ENCODE peak calls at places on chromosomes 3 and 15, in eight cellular contexts. K is mesendoderm; B is pons; Y is activated naive CD4-positive, alpha-beta T cell treated with anti-CD3 and anti-CD28 coated beads, Interleukin-2, amount 50 U/mL, for 16 hours; X is tibial artery; M is T-helper 2 cell; A is activated CD4-positive, alpha-beta T cell treated with anti-CD3 and anti-CD28 coated beads, Interleukin-2, amount 50 U/mL, for 24 hours; U is dorsolateral prefrontal cortex. C is an unnamed sample.

GRCh38 chr3:4524423-4524769 is 31.2 kb downstream of the ITPR1 start:
- DNase-seq in K (no peak), B (no peak), Y (no peak), X (no peak), M (no peak), A (no peak), U (no peak), C (no peak)

GRCh38 chr15:80920271-80920699 is 69.3 kb downstream of the MESD start:
- DNase-seq in K (no peak), B (no peak), Y (no peak), X (no peak), M (no peak), A (no peak), U (no peak), C (no peak)

GRCh38 chr3:284316-284715 is 87.8 kb downstream of the CHL1 start:
- DNase-seq in K (no peak), B (no peak), Y (no peak), X (no peak), M (no peak), A (no peak), U (no peak), C (no peak)

GRCh38 chr3:63912768-63913588 is 795 bp upstream of the SCAANT1 start:
- DNase-seq in K (peak; percentile 70), B (peak; percentile 30), Y (peak; percentile 56), X (peak; percentile 48), M (peak; percentile 46), A (peak; percentile 35), U (no peak), C (no peak)

GRCh38 chr3:78066287-78066686 is 1026.4 kb downstream of the ROBO2 start:
- DNase-seq in K (no peak), B (no peak), Y (no peak), X (no peak), M (no peak), A (no peak), U (no peak), C (no peak)

GRCh38 chr3:31466016-31466415 is 66.7 kb upstream of the STT3B start:
- DNase-seq in K (no peak), B (no peak), Y (no peak), X (no peak), M (no peak), A (no peak), U (no peak), C (no peak)

GRCh38 chr3:56595956-56596355 is 39.0 kb downstream of the CCDC66 start:
- DNase-seq in K (no peak), B (no peak), Y (no peak), X (no peak), M (no peak), A (no peak), U (no peak), C (no peak)

GRCh38 chr15:76163429-76164020 is 103.7 kb downstream of the TMEM266 start:
- DNase-seq in K (no peak), B (no peak), Y (no peak), X (peak; percentile 63), M (no peak), A (no peak), U (no peak), C (peak; percentile 62)

GRCh38 chr3:127365383-127365782 is 77.5 kb upstream of the PRR20G start:
- DNase-seq in K (no peak), B (no peak), Y (no peak), X (no peak), M (no peak), A (no peak), U (no peak), C (peak; percentile 33)

GRCh38 chr3:153896197-153896596 is 225.0 kb upstream of the ARHGEF26 start:
- DNase-seq in K (no peak), B (no peak), Y (no peak), X (no peak), M (no peak), A (no peak), U (no peak), C (no peak)

GRCh38 chr15:31280831-31281216 is 45.8 kb upstream of the KLF13 start:
- DNase-seq in K (no peak), B (peak; percentile 49), Y (no peak), X (no peak), M (no peak), A (no peak), U (no peak), C (no peak)

GRCh38 chr15:48426941-48427340 is 95.7 kb downstream of the DUT start:
- DNase-seq in K (no peak), B (no peak), Y (no peak), X (no peak), M (no peak), A (no peak), U (no peak), C (no peak)

GRCh38 chr3:56976666-56977560 is 83.6 kb upstream of the SPATA12 start:
- DNase-seq in K (peak; percentile 48), B (peak; percentile 73), Y (no peak), X (no peak), M (no peak), A (no peak), U (peak; percentile 73), C (peak; percentile 55)

C was measured in islet precursor cell.